ENCODE peak calls at places on chromosomes 5 and 9, in seven cellular contexts. U is AG10803, C is cardiac muscle cell, D is fibroblast of lung, A is tibial artery, S is heart right ventricle, P is RWPE2. R is an unnamed sample.
A peak's percentile ranks its signal among the peaks of the same experiment; 100 is the strongest.

GRCh38 chr5:128303593-128303992 is 220.0 kb downstream of the SLC12A2 start:
- DNase-seq in P (no peak), U (no peak), D (no peak), C (no peak), A (no peak), S (no peak), R (no peak)

GRCh38 chr5:35815089-35815936 is 41.4 kb upstream of the IL7R start:
- DNase-seq in D (peak; percentile 31), P (no peak), S (no peak), A (no peak), U (no peak), C (peak; percentile 9), R (peak; percentile 19)

GRCh38 chr5:73917433-73917832 is 291.4 kb downstream of the ARHGEF28 start:
- DNase-seq in S (peak; percentile 18), D (no peak), P (no peak), C (no peak), U (no peak), A (no peak), R (no peak)

GRCh38 chr9:133979124-133979920 is 12.8 kb downstream of the VAV2 start:
- DNase-seq in P (peak; percentile 55), U (peak; percentile 43), A (no peak), D (peak; percentile 45), C (peak; percentile 63), S (peak; percentile 53), R (no peak)

GRCh38 chr9:112677040-112677439 is 40.9 kb downstream of the INIP start:
- DNase-seq in A (no peak), U (no peak), C (no peak), P (no peak), D (no peak), S (no peak), R (no peak)

GRCh38 chr5:75992677-75993582 is 90.3 kb upstream of the SV2C start:
- DNase-seq in A (no peak), D (no peak), C (no peak), P (no peak), S (no peak), U (no peak), R (no peak)

GRCh38 chr5:96968074-96968473 is 32.2 kb downstream of the LNPEP start:
- DNase-seq in D (peak; percentile 48), C (peak; percentile 64), A (no peak), U (peak; percentile 47), S (no peak), P (no peak), R (no peak)

GRCh38 chr9:132485454-132485853 is 75.4 kb downstream of the CFAP77 start:
- DNase-seq in U (no peak), A (no peak), P (no peak), C (no peak), S (no peak), D (no peak), R (no peak)

GRCh38 chr5:76274566-76274965 is 128.5 kb upstream of the IQGAP2 start:
- DNase-seq in A (no peak), C (no peak), S (no peak), U (no peak), D (no peak), P (no peak), R (no peak)

GRCh38 chr5:99285606-99286005 is 356.8 kb upstream of the CHD1 start:
- DNase-seq in D (no peak), S (no peak), A (no peak), P (no peak), C (no peak), U (no peak), R (no peak)

GRCh38 chr5:168165221-168165965 is 126.1 kb upstream of the WWC1 start:
- DNase-seq in S (no peak), U (no peak), C (no peak), D (no peak), P (no peak), A (no peak), R (no peak)

GRCh38 chr5:32160228-32160627 is 13.9 kb downstream of the GOLPH3 start:
- DNase-seq in P (no peak), A (no peak), U (peak; percentile 39), S (no peak), D (no peak), C (peak; percentile 30), R (no peak)

GRCh38 chr5:89421035-89421434 is 538.1 kb upstream of the MEF2C start:
- DNase-seq in U (peak; percentile 6), C (peak; percentile 18), A (no peak), S (no peak), P (no peak), D (peak; percentile 22), R (no peak)

GRCh38 chr5:159017787-159018186 is 81.9 kb downstream of the EBF1 start:
- DNase-seq in S (peak; percentile 83), D (peak; percentile 86), P (peak; percentile 80), U (peak; percentile 76), A (peak; percentile 84), C (peak; percentile 92), R (no peak)

GRCh38 chr9:96344458-96345180 is 38.9 kb downstream of the SLC35D2 start:
- DNase-seq in U (peak; percentile 94), C (peak; percentile 97), D (peak; percentile 98), S (peak; percentile 23), A (peak; percentile 74), P (no peak), R (peak; percentile 26)

GRCh38 chr5:166188482-166188881 is 2103.0 kb upstream of the WWC1 start:
- DNase-seq in U (no peak), C (no peak), D (no peak), S (no peak), A (no peak), P (no peak), R (no peak)
- TF ChIP-seq CTCF in U (no peak), C (no peak), D (no peak), S (no peak), A (no peak), P (no peak), R (no peak)

GRCh38 chr9:71487046-71487445 is 281.3 kb downstream of the CEMIP2 start:
- DNase-seq in P (no peak), C (peak; percentile 4), A (no peak), D (no peak), U (peak; percentile 62), S (no peak), R (no peak)

GRCh38 chr9:71485306-71485705 is 283.0 kb downstream of the CEMIP2 start:
- DNase-seq in U (no peak), D (no peak), S (no peak), C (no peak), P (no peak), A (no peak), R (no peak)

DNA sequence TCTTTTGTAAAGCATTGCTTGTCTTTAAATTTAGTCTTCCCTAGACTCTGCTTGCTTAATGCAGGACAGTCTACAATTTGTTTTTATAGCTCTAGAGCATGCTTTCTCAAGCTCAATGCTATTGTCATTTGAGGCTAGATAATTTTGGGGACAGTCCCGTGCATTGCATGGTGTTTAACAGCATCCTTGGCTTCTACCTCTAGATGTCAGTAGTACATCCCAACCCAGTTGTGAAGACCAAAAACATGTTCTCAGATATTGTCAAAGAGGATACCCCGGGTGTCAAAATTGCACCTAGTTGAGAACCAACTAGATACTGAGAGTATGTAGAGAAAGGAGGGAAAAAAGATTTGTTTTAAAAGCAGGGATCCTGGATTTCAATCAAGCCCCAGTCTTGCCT is 277.5 kb downstream of the CEMIP2 start:
- DNase-seq in S (no peak), A (no peak), P (no peak), C (no peak), U (no peak), D (no peak), R (no peak)
- TF ChIP-seq CTCF in S (no peak), A (no peak), P (peak; percentile 60), C (no peak), U (peak; percentile 33), D (peak; percentile 21), R (peak; percentile 30)

DNA sequence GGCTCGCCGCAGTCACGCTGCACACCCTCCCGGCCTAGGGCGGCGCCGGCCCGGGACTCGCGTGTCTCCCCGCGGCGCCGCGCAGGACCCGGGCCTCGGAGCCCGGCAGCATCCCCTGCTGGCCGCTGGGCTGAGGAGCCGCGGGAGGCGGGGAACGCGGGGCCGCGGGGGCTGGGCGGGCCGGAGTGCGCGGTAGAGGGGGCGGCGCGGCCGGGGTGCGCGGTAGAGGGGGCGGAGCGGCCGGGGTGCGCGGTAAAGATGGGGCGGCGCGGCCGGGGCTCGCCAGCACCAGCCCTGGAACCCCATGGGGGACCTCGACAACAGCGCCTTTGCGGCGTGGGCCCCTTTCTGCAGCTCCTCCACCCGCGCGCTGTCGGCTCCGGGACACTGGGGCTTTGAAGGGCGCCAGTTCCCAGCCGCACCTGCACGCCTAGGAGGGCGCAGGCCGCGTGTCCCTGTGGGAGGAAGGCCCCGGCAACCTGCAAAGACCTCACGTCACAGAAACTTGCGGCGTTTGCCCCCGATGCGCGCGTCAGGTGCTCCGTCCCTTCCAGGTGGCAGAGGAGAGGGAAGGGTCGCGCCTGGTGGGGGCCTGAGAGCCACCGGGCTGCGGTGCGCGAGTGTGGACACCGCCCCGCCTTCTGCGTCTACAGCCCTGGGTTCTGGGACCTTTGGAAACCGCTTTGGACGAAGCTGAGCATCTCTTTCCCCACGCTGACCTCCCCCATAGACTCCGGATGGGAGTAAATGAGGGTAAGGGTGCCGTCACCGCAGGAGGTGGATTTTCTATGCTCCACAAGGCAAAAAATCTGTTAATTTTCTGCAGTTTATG is 49.6 kb downstream of the NSUN2 start:
- DNase-seq in P (no peak), D (peak; percentile 8), U (no peak), A (no peak), S (peak; percentile 51), C (peak; percentile 31), R (peak; percentile 38)
- TF ChIP-seq CTCF in P (peak; percentile 52), D (no peak), U (no peak), A (peak; percentile 53), S (peak; percentile 19), C (peak; percentile 32), R (peak; percentile 59)

GRCh38 chr5:43041131-43041668 is 1.1 kb upstream of the ANXA2R start:
- DNase-seq in C (no peak), U (peak; percentile 87), A (peak; percentile 79), P (no peak), D (no peak), S (no peak), R (no peak)

GRCh38 chr5:43043400-43043756 is 3.3 kb upstream of the ANXA2R start:
- DNase-seq in S (no peak), C (no peak), D (no peak), A (no peak), P (no peak), U (no peak), R (no peak)

GRCh38 chr5:43042626-43043399 is 2.7 kb upstream of the ANXA2R start:
- DNase-seq in P (peak; percentile 80), C (peak; percentile 76), U (peak; percentile 69), D (peak; percentile 87), S (peak; percentile 74), A (peak; percentile 90), R (peak; percentile 47)

GRCh38 chr5:43041669-43042175 is 1.6 kb upstream of the ANXA2R start:
- DNase-seq in D (peak; percentile 96), A (peak; percentile 81), C (peak; percentile 83), P (no peak), S (no peak), U (no peak), R (peak; percentile 44)

DNA sequence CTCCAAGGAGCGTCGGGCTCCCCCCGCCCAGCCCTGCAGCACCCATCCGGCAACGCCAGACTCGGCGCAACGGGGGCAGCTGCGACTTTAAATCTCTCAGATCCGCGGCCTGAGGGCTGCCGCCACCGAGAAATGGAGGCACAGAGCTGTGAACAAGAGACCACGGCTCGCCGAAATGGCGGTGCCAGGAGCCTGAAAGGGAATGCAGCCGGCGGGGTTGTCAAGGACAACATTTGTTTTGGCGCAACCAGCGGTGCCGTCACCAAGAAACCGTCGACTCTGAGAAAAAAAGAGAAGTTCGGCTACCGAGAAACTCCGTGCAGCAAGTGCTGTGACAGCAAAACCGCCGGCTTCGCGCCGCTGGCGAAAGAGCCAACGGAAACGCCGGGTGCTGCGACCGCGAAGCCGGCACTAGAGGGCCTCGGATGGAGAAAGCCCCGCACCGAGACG is 2.1 kb upstream of the ANXA2R start:
- DNase-seq in D (peak; percentile 76), S (peak; percentile 79), P (no peak), C (peak; percentile 73), A (peak; percentile 88), U (peak; percentile 78), R (peak; percentile 57)
- TF ChIP-seq CTCF in D (peak; percentile 9), S (no peak), P (no peak), C (peak; percentile 21), A (peak; percentile 1), U (no peak), R (peak; percentile 35)

GRCh38 chr5:101160002-101160401 is 256.9 kb upstream of the ST8SIA4 start:
- DNase-seq in D (no peak), A (no peak), P (no peak), U (no peak), C (no peak), S (no peak), R (no peak)
- TF ChIP-seq CTCF in D (no peak), A (no peak), P (no peak), U (no peak), C (no peak), S (no peak), R (no peak)